ENCODE peak calls at places on chromosomes 13 and 19, in five cellular contexts. U, P, L, X and F are unnamed samples.

GRCh38 chr19:7488736-7489353 is at the start of gene PEX11G:
- DNase-seq in P (peak; percentile 81), X (no peak), U (peak; percentile 36), L (peak; percentile 93), F (peak; percentile 93)

GRCh38 chr13:98214008-98214643 is 37.1 kb upstream of the RNF113B start:
- DNase-seq in X (no peak), L (no peak), P (peak; percentile 95), U (no peak), F (no peak)

GRCh38 chr13:113413898-113414282 is 39.4 kb downstream of the ADPRHL1 start:
- DNase-seq in U (no peak), X (no peak), L (no peak), P (no peak), F (no peak)

GRCh38 chr13:33494596-33495214 is 209.2 kb upstream of the STARD13 start:
- DNase-seq in P (peak; percentile 97), U (no peak), X (peak; percentile 40), L (no peak), F (peak; percentile 53)

GRCh38 chr13:32894589-32895001 is 121.6 kb upstream of the KL start:
- DNase-seq in P (peak; percentile 74), L (no peak), X (no peak), U (no peak), F (no peak)

GRCh38 chr19:11397089-11397610 is 13.0 kb upstream of the EPOR start:
- DNase-seq in P (no peak), X (no peak), U (no peak), L (no peak), F (no peak)

GRCh38 chr13:42369071-42369795 is 97.3 kb downstream of the AKAP11 start:
- DNase-seq in P (no peak), L (no peak), U (no peak), X (no peak), F (no peak)

GRCh38 chr13:102907886-102908515 is 62.2 kb downstream of the ERCC5 start:
- DNase-seq in P (no peak), X (no peak), U (no peak), L (no peak), F (no peak)

GRCh38 chr13:49791214-49791752 is 1.2 kb downstream of the KPNA3 start:
- DNase-seq in X (peak; percentile 84), P (peak; percentile 35), L (no peak), U (peak; percentile 40), F (peak; percentile 44)

GRCh38 chr13:60759499-60759898 is 362.5 kb downstream of the TDRD3 start:
- DNase-seq in P (no peak), X (peak; percentile 3), U (no peak), L (no peak), F (peak; percentile 3)

GRCh38 chr13:94160875-94161274 is 318.6 kb downstream of the DCT start:
- DNase-seq in U (no peak), L (no peak), P (no peak), X (no peak), F (no peak)

GRCh38 chr13:77028202-77028601 is 1.2 kb upstream of the FBXL3 start:
- DNase-seq in X (no peak), P (no peak), L (peak; percentile 34), U (no peak), F (no peak)

GRCh38 chr13:48278806-48279205 is 24.7 kb upstream of the RB1 start:
- DNase-seq in L (no peak), X (no peak), U (no peak), P (no peak), F (no peak)

GRCh38 chr19:16773259-16773658 is 53.6 kb downstream of the NWD1 start:
- DNase-seq in X (no peak), U (no peak), L (no peak), P (no peak), F (no peak)

GRCh38 chr19:709965-710714 is 1.4 kb downstream of the PALM start:
- DNase-seq in U (no peak), P (no peak), X (no peak), L (no peak), F (no peak)

GRCh38 chr13:95704510-95704909 is 27.6 kb downstream of the DNAJC3 start:
- DNase-seq in U (no peak), L (peak; percentile 32), X (no peak), P (no peak), F (peak; percentile 13)

GRCh38 chr19:18637644-18638630 is 1.1 kb downstream of the KLHL26 start:
- DNase-seq in L (no peak), X (no peak), P (no peak), U (no peak), F (peak; percentile 31)

DNA sequence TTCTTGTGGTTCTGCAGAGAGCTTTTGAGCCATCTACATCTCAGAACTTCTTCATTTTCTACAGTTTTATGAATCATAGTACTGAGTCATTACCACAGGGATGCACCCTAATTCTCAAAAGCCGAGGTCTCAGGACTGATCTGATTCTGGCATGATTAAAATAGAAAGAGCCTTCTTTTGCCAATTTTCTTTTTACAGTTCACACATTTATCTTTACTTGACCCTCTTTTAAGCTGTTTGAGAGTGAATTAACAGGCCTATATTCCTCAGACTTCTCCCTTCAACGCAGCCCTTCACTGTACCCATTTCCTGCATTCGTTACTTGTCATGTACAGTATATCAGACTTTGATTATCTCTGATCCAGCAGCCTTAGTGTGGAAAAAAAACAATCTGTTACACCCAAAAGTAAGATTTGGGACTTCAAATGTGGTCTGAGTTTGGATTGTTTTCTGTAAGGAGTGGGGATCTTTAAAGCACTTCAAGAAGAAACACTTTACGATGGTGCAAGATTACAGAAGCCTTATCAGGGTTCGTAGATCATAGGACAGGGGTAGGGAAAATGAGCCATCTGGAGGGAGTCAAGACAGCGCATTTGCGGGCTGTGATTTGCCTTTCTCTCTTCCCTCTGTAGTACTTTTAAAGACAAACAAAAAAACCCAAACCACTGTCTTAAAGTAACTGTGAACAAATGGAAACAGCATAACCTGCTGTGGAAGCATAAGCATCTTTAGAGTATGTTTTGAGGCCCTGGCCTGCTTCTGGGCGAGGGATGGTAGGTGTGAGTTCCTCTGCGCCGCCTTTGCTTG is 15.3 kb upstream of the GPR183 start:
- DNase-seq in P (peak; percentile 89), L (no peak), U (peak; percentile 85), X (no peak), F (no peak)
- TF ChIP-seq BHLHE40 in P (no peak), L (no peak), U (peak; percentile 51), X (no peak), F (no peak)

DNA sequence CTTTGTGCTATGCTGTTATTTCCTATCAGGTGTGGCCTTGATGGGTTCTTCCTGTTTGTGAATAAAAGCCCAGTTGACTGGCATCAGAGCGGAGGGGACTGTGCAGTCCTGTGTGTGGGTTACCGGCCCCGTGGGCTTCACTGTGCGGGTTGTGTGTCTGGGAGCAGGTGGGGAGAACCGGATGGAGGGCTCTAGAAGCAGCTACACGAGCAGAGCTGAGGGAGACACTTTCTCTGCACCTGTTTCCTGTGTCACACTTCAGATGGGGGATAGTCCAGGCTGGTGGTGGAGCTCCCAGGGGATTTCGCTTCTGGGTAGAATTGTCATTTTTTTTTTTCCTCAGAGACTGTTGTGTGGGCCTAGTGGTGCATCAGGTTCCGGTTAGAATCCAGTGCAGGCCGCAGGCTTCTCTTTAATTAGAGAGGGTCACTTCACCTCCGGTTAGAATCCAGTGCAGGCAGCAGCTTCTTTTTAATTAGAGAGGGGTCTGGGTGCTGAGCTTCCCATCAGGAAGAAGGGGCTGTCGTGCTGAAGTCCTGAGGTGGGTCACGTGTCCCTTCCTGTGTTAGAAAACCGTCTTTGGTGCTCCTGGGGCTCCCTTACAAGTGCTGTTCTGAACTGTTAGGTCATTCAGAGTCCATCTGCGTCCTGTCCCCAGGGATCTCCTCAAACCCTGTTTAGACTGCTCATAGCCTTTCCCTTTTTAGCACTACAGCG is 69.7 kb downstream of the ARHGEF7 start:
- DNase-seq in P (no peak), X (no peak), U (peak; percentile 93), L (no peak), F (no peak)
- TF ChIP-seq BHLHE40 in P (no peak), X (no peak), U (peak; percentile 92), L (no peak), F (no peak)

GRCh38 chr19:48812094-48812929 is 1.5 kb upstream of the BCAT2 start:
- DNase-seq in X (peak; percentile 37), P (peak; percentile 13), L (peak; percentile 83), U (no peak), F (peak; percentile 66)
- TF ChIP-seq BHLHE40 in X (no peak), P (no peak), L (no peak), U (no peak), F (no peak)

GRCh38 chr19:43779820-43780219 is 953 bp downstream of the KCNN4 start:
- DNase-seq in X (no peak), L (no peak), P (no peak), U (no peak), F (peak; percentile 55)

GRCh38 chr19:43777163-43777700 is 3.5 kb downstream of the KCNN4 start:
- DNase-seq in P (peak; percentile 36), L (no peak), X (no peak), U (no peak), F (no peak)

GRCh38 chr19:43778651-43779050 is 2.1 kb downstream of the KCNN4 start:
- DNase-seq in U (no peak), L (no peak), P (no peak), X (no peak), F (no peak)

GRCh38 chr19:43780706-43781525 is at the start of gene KCNN4:
- DNase-seq in U (no peak), L (no peak), X (no peak), P (peak; percentile 67), F (peak; percentile 84)

DNA sequence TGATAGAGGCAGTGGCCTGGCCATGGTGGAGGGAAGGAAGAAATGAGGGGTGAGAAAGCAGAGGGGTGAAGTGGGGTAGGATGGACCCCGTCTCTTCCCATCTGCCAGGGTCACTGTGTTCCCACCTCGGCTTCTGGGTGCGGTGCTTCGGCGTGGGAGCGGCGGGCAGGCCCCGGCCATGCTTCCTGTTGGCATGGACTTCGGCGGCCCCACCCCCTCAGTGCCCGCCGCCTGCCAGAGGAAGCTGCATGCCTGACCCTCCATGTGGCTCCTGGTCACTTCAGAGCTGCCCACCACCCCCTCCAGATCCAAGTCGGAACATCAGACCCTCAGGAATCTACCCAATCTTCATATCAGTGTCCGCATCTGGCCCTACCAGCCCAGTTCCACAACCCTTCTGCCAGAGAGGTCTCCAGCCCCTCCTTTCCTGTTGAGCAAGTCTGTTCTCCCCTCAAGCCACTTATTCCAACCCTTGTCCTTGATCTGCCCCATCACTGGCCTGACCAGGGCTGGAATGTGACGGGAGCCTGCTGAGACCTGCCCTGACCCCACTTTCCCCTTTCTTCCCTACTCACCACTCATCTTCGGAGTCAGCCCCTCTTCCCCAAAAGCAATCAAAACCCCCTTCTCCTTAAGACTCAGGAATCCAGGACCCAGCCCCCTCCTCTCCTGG is 1.5 kb downstream of the KCNN4 start:
- DNase-seq in L (no peak), U (no peak), P (no peak), X (no peak), F (no peak)
- TF ChIP-seq BHLHE40 in L (no peak), U (no peak), P (no peak), X (no peak), F (no peak)